ENCODE peak calls at places on chromosomes 2 and 18, in five cellular contexts. One of them, this sample, is unnamed.

GRCh38 chr18:26440644-26441043 is 107.7 kb downstream of the KCTD1 start:
- DNase-seq in H1: no peak
- DNase-seq in HepG2: no peak
- DNase-seq in GM12878: no peak
- DNase-seq in K562: no peak
- DNase-seq in this sample: no peak

GRCh38 chr18:5197032-5197434 is at the start of gene AKAIN1:
- DNase-seq in HepG2: peak; percentile 1
- DNase-seq in GM12878: no peak
- DNase-seq in H1: peak; percentile 79
- DNase-seq in K562: peak; percentile 71
- DNase-seq in this sample: peak; percentile 87

GRCh38 chr2:20593072-20594034 is 57.5 kb downstream of the HS1BP3 start:
- DNase-seq in HepG2: peak; percentile 100
- DNase-seq in H1: no peak
- DNase-seq in GM12878: no peak
- DNase-seq in K562: peak; percentile 87
- DNase-seq in this sample: no peak

GRCh38 chr2:173059941-173060575 is 15.6 kb upstream of the MAP3K20 start:
- DNase-seq in H1: no peak
- DNase-seq in GM12878: no peak
- DNase-seq in K562: no peak
- DNase-seq in HepG2: no peak
- DNase-seq in this sample: no peak

GRCh38 chr2:45190481-45190880 is 181.2 kb upstream of the SIX2 start:
- DNase-seq in HepG2: peak; percentile 9
- DNase-seq in K562: peak; percentile 62
- DNase-seq in GM12878: no peak
- DNase-seq in H1: no peak
- DNase-seq in this sample: peak; percentile 16

GRCh38 chr2:240554767-240555493 is 2.9 kb downstream of the ANKMY1 start:
- DNase-seq in GM12878: no peak
- DNase-seq in K562: no peak
- DNase-seq in HepG2: no peak
- DNase-seq in H1: no peak
- DNase-seq in this sample: no peak

GRCh38 chr2:239895116-239895515 is 130.0 kb downstream of the NDUFA10 start:
- DNase-seq in K562: no peak
- DNase-seq in H1: no peak
- DNase-seq in GM12878: no peak
- DNase-seq in HepG2: no peak
- DNase-seq in this sample: no peak

GRCh38 chr2:239951825-239952224 is 73.3 kb downstream of the NDUFA10 start:
- DNase-seq in H1: no peak
- DNase-seq in K562: no peak
- DNase-seq in HepG2: no peak
- DNase-seq in GM12878: no peak
- DNase-seq in this sample: no peak

GRCh38 chr2:29082804-29083495 is 8.6 kb upstream of the PCARE start:
- DNase-seq in K562: no peak
- DNase-seq in HepG2: no peak
- DNase-seq in GM12878: peak; percentile 55
- DNase-seq in H1: peak; percentile 2
- DNase-seq in this sample: no peak

GRCh38 chr18:74745658-74746403 is 148.2 kb downstream of the ZNF407 start:
- DNase-seq in GM12878: no peak
- DNase-seq in H1: no peak
- DNase-seq in K562: peak; percentile 9
- DNase-seq in HepG2: peak; percentile 15
- DNase-seq in this sample: no peak

GRCh38 chr2:199705538-199705937 is 145.5 kb downstream of the FTCDNL1 start:
- DNase-seq in K562: no peak
- DNase-seq in GM12878: no peak
- DNase-seq in HepG2: no peak
- DNase-seq in H1: no peak
- DNase-seq in this sample: no peak

GRCh38 chr2:199703199-199703598 is 147.8 kb downstream of the FTCDNL1 start:
- DNase-seq in H1: no peak
- DNase-seq in HepG2: no peak
- DNase-seq in K562: no peak
- DNase-seq in GM12878: no peak
- DNase-seq in this sample: no peak

GRCh38 chr2:199707584-199708185 is 143.3 kb downstream of the FTCDNL1 start:
- DNase-seq in K562: no peak
- DNase-seq in HepG2: no peak
- DNase-seq in H1: no peak
- DNase-seq in GM12878: no peak
- DNase-seq in this sample: no peak

GRCh38 chr2:199710551-199710950 is 140.4 kb downstream of the FTCDNL1 start:
- DNase-seq in GM12878: no peak
- DNase-seq in H1: no peak
- DNase-seq in K562: no peak
- DNase-seq in HepG2: no peak
- DNase-seq in this sample: no peak

GRCh38 chr2:199704358-199705238 is 146.4 kb downstream of the FTCDNL1 start:
- DNase-seq in H1: peak; percentile 59
- DNase-seq in HepG2: peak; percentile 53
- DNase-seq in GM12878: no peak
- DNase-seq in K562: peak; percentile 61
- DNase-seq in this sample: peak; percentile 79
- TF ChIP-seq CREB1 in H1: no peak
- TF ChIP-seq CREB1 in HepG2: no peak
- TF ChIP-seq CREB1 in GM12878: no peak
- TF ChIP-seq CREB1 in K562: no peak
- TF ChIP-seq CREB1 in this sample: no peak

GRCh38 chr18:30175621-30176225 is 866.8 kb downstream of the DSC3 start:
- DNase-seq in H1: no peak
- DNase-seq in GM12878: no peak
- DNase-seq in K562: no peak
- DNase-seq in HepG2: no peak
- DNase-seq in this sample: no peak
- H3K4me2 ChIP-seq in H1: no peak overlapping the region
- H3K4me2 ChIP-seq in GM12878: no peak overlapping the region
- H3K4me2 ChIP-seq in K562: peak overlapping the region; percentile 43
- H3K4me2 ChIP-seq in HepG2: no peak overlapping the region
- H3K4me2 ChIP-seq in this sample: no peak overlapping the region

GRCh38 chr2:228876296-228876695 is 394.8 kb downstream of the PID1 start:
- DNase-seq in H1: no peak
- DNase-seq in HepG2: no peak
- DNase-seq in GM12878: no peak
- DNase-seq in K562: no peak
- DNase-seq in this sample: no peak
- H3K4me1 ChIP-seq in H1: no peaks in the 10 kb centered on the region
- H3K4me1 ChIP-seq in HepG2: no peaks in the 10 kb centered on the region
- H3K4me1 ChIP-seq in GM12878: no peaks in the 10 kb centered on the region
- H3K4me1 ChIP-seq in K562: no peaks in the 10 kb centered on the region
- H3K4me1 ChIP-seq in this sample: no peaks in the 10 kb centered on the region

GRCh38 chr2:203585541-203585940 is 50.4 kb upstream of the RAPH1 start:
- DNase-seq in HepG2: no peak
- DNase-seq in H1: no peak
- DNase-seq in K562: no peak
- DNase-seq in GM12878: no peak
- DNase-seq in this sample: no peak
- TF ChIP-seq CREB1 in HepG2: no peak
- TF ChIP-seq CREB1 in H1: no peak
- TF ChIP-seq CREB1 in K562: no peak
- TF ChIP-seq CREB1 in GM12878: no peak
- TF ChIP-seq CREB1 in this sample: no peak

DNA sequence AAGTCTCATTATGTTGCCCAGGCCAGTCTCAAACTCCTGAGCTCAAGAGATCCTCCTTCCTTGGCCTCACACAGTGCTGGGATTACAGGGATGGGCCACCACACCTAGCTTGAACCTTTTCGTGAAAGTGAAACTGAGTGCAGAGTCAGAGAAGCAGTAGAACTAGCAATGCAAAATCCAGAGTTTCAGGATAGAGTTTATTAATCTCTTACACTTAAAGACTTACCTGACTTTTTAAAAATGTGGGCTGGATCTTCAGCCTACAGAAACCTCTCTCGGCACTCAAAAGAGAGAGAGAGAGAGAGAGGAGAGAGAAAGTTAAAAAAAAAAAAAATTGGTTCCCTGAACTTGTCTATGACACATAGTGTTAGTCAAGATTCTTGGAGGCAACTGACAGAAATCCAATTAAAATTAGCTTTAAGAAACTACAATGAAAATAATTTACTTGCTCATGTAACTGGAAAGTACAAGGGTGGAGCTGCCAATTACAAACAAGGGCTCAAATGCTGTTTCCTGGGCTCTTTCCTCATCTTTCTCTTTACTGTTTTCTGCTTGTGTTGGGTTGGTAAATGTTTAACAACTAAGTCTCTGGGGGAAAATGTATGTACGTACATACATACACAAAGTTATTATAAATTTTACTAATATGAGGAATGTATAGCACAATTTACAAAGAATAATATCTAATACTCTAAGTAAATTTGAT is 98.1 kb upstream of the CERS6 start:
- DNase-seq in K562: no peak
- DNase-seq in HepG2: no peak
- DNase-seq in H1: no peak
- DNase-seq in GM12878: no peak
- DNase-seq in this sample: no peak
- H3K4me2 ChIP-seq in K562: no peak overlapping the region
- H3K4me2 ChIP-seq in HepG2: peak overlapping the region; percentile 70
- H3K4me2 ChIP-seq in H1: no peak overlapping the region
- H3K4me2 ChIP-seq in GM12878: peak overlapping the region; percentile 81
- H3K4me2 ChIP-seq in this sample: no peak overlapping the region

GRCh38 chr18:76456823-76457222 is 38.2 kb downstream of the ZNF516 start:
- DNase-seq in HepG2: no peak
- DNase-seq in H1: no peak
- DNase-seq in K562: no peak
- DNase-seq in GM12878: no peak
- DNase-seq in this sample: no peak
- H3K4me1 ChIP-seq in HepG2: peaks cover 54% of the 10 kb centered on the region
- H3K4me1 ChIP-seq in H1: peaks cover 16% of the 10 kb centered on the region
- H3K4me1 ChIP-seq in K562: no peaks in the 10 kb centered on the region
- H3K4me1 ChIP-seq in GM12878: peaks cover 15% of the 10 kb centered on the region
- H3K4me1 ChIP-seq in this sample: peaks cover 35% of the 10 kb centered on the region

GRCh38 chr2:11564864-11565567 is 31.2 kb downstream of the GREB1 start:
- DNase-seq in HepG2: no peak
- DNase-seq in GM12878: no peak
- DNase-seq in K562: no peak
- DNase-seq in H1: no peak
- DNase-seq in this sample: no peak

GRCh38 chr2:11562476-11562875 is 28.6 kb downstream of the GREB1 start:
- DNase-seq in GM12878: no peak
- DNase-seq in K562: no peak
- DNase-seq in H1: no peak
- DNase-seq in HepG2: no peak
- DNase-seq in this sample: no peak

GRCh38 chr2:11562011-11562410 is 28.2 kb downstream of the GREB1 start:
- DNase-seq in H1: no peak
- DNase-seq in K562: peak; percentile 40
- DNase-seq in GM12878: no peak
- DNase-seq in HepG2: no peak
- DNase-seq in this sample: no peak

GRCh38 chr2:11566383-11566782 is 32.5 kb downstream of the GREB1 start:
- DNase-seq in H1: no peak
- DNase-seq in K562: no peak
- DNase-seq in HepG2: no peak
- DNase-seq in GM12878: no peak
- DNase-seq in this sample: no peak

GRCh38 chr2:11563784-11564666 is 30.2 kb downstream of the GREB1 start:
- DNase-seq in GM12878: no peak
- DNase-seq in H1: no peak
- DNase-seq in K562: no peak
- DNase-seq in HepG2: no peak
- DNase-seq in this sample: no peak
- TF ChIP-seq CREB1 in GM12878: no peak
- TF ChIP-seq CREB1 in H1: no peak
- TF ChIP-seq CREB1 in K562: no peak
- TF ChIP-seq CREB1 in HepG2: no peak
- TF ChIP-seq CREB1 in this sample: no peak

GRCh38 chr2:197502685-197503084 is 2.5 kb downstream of the HSPE1 start:
- DNase-seq in GM12878: no peak
- DNase-seq in K562: no peak
- DNase-seq in HepG2: no peak
- DNase-seq in H1: no peak
- DNase-seq in this sample: no peak

GRCh38 chr2:197504000-197504399 is 3.8 kb downstream of the HSPE1 start:
- DNase-seq in HepG2: no peak
- DNase-seq in H1: no peak
- DNase-seq in K562: no peak
- DNase-seq in GM12878: no peak
- DNase-seq in this sample: no peak

GRCh38 chr2:197500503-197501179 is 462 bp downstream of the HSPE1 start:
- DNase-seq in H1: no peak
- DNase-seq in K562: no peak
- DNase-seq in GM12878: no peak
- DNase-seq in HepG2: no peak
- DNase-seq in this sample: no peak

GRCh38 chr2:197504512-197504911 is 4.3 kb downstream of the HSPE1 start:
- DNase-seq in K562: no peak
- DNase-seq in GM12878: no peak
- DNase-seq in HepG2: no peak
- DNase-seq in H1: no peak
- DNase-seq in this sample: no peak

GRCh38 chr2:197502201-197502600 is 2.0 kb downstream of the HSPE1 start:
- DNase-seq in H1: no peak
- DNase-seq in HepG2: no peak
- DNase-seq in GM12878: no peak
- DNase-seq in K562: no peak
- DNase-seq in this sample: no peak
- H3K4me2 ChIP-seq in H1: peak overlapping the region; percentile 66
- H3K4me2 ChIP-seq in HepG2: peak overlapping the region; percentile 73
- H3K4me2 ChIP-seq in GM12878: peak overlapping the region; percentile 96
- H3K4me2 ChIP-seq in K562: peak overlapping the region; percentile 95
- H3K4me2 ChIP-seq in this sample: peak overlapping the region; percentile 94

DNA sequence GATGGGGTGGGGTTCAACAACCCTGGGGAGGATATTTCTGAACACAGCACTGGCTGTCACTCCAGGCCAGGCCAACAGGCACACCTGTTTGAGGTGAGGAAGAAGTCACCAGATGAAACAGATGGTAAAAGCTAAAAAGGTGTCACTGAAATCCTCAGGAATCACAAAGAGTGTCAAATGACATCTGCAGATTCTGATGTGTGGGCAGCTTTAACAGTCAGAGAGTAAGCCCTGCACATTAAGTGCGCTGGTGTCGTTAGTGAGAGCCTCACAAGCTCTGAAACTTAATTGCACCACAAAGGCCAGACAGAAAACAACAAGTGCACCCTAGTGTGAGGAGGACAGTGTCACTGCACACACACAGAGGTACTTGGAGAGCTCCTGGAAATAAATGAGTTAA is 13.6 kb downstream of the FLACC1 start:
- DNase-seq in K562: no peak
- DNase-seq in GM12878: no peak
- DNase-seq in HepG2: no peak
- DNase-seq in H1: no peak
- DNase-seq in this sample: no peak
- H3K4me1 ChIP-seq in K562: no peaks in the 10 kb centered on the region
- H3K4me1 ChIP-seq in GM12878: no peaks in the 10 kb centered on the region
- H3K4me1 ChIP-seq in HepG2: peaks cover 7% of the 10 kb centered on the region
- H3K4me1 ChIP-seq in H1: no peaks in the 10 kb centered on the region
- H3K4me1 ChIP-seq in this sample: no peaks in the 10 kb centered on the region

This sample was measured in GM23338.